ENCODE peak calls at places on chromosome 17, in nine cellular contexts. N, S, P, U, D, Q, B, C and O are unnamed samples.
A peak's percentile ranks its signal among the peaks of the same experiment; 100 is the strongest.

GRCh38 chr17:75020331-75021110 is 8.1 kb downstream of the MRPL58 start:
- DNase-seq in N (no peak), S (no peak), P (no peak), U (no peak), D (no peak), Q (no peak), B (no peak), C (no peak), O (no peak)

GRCh38 chr17:74199306-74200092 is 4.0 kb upstream of the RPL38 start:
- DNase-seq in N (peak; percentile 64), S (no peak), P (peak; percentile 38), U (peak; percentile 17), D (peak; percentile 76), Q (peak; percentile 72), B (peak; percentile 57), C (peak; percentile 57), O (peak; percentile 52)

GRCh38 chr17:61401280-61402072 is 1.8 kb downstream of the TBX2 start:
- DNase-seq in N (no peak), S (no peak), P (no peak), U (no peak), D (peak; percentile 41), Q (no peak), B (no peak), C (no peak), O (no peak)

GRCh38 chr17:37373530-37374159 is 2.1 kb upstream of the C17orf78 start:
- DNase-seq in N (peak; percentile 80), S (peak; percentile 67), P (peak; percentile 29), U (no peak), D (peak; percentile 91), Q (peak; percentile 63), B (peak; percentile 82), C (peak; percentile 53), O (peak; percentile 86)

GRCh38 chr17:59501690-59502089 is 63.7 kb upstream of the DHX40 start:
- DNase-seq in N (no peak), S (no peak), P (no peak), U (no peak), D (no peak), Q (no peak), B (no peak), C (no peak), O (no peak)

GRCh38 chr17:62652251-62653001 is 25.0 kb downstream of the MRC2 start:
- DNase-seq in N (no peak), S (peak; percentile 55), P (peak; percentile 28), U (no peak), D (peak; percentile 92), Q (peak; percentile 30), B (peak; percentile 65), C (no peak), O (peak; percentile 21)

GRCh38 chr17:80832266-80832676 is 159.4 kb upstream of the CHMP6 start:
- DNase-seq in N (no peak), S (peak; percentile 87), P (no peak), U (no peak), D (peak; percentile 80), Q (no peak), B (no peak), C (no peak), O (no peak)

GRCh38 chr17:28985950-28986713 is 19.7 kb downstream of the SEZ6 start:
- DNase-seq in N (no peak), S (peak; percentile 94), P (no peak), U (no peak), D (no peak), Q (no peak), B (no peak), C (no peak), O (no peak)

GRCh38 chr17:31598921-31599571 is 207.6 kb downstream of the RAB11FIP4 start:
- DNase-seq in N (no peak), S (peak; percentile 26), P (no peak), U (no peak), D (peak; percentile 62), Q (no peak), B (no peak), C (no peak), O (no peak)

GRCh38 chr17:74011963-74012362 is 191.5 kb upstream of the RPL38 start:
- DNase-seq in N (no peak), S (peak; percentile 96), P (no peak), U (no peak), D (no peak), Q (no peak), B (no peak), C (no peak), O (no peak)

GRCh38 chr17:81330884-81331245 is 35.8 kb upstream of the SLC38A10 start:
- DNase-seq in N (no peak), S (no peak), P (no peak), U (no peak), D (no peak), Q (no peak), B (no peak), C (no peak), O (no peak)

GRCh38 chr17:64546716-64547115 is 39.9 kb downstream of the CEP95 start:
- DNase-seq in N (no peak), S (no peak), P (no peak), U (no peak), D (no peak), Q (no peak), B (no peak), C (no peak), O (no peak)

GRCh38 chr17:80855968-80856862 is 135.4 kb upstream of the CHMP6 start:
- DNase-seq in N (no peak), S (no peak), P (peak; percentile 77), U (no peak), D (peak; percentile 96), Q (no peak), B (peak; percentile 99), C (peak; percentile 68), O (no peak)

GRCh38 chr17:45747907-45748306 is 36.2 kb upstream of the CRHR1 start:
- DNase-seq in N (no peak), S (no peak), P (no peak), U (no peak), D (no peak), Q (no peak), B (no peak), C (no peak), O (no peak)

GRCh38 chr17:731943-732787 is at the start of gene TLCD3A:
- DNase-seq in N (peak; percentile 33), S (peak; percentile 36), P (peak; percentile 30), U (peak; percentile 41), D (peak; percentile 89), Q (peak; percentile 61), B (peak; percentile 61), C (peak; percentile 44), O (peak; percentile 19)

GRCh38 chr17:34499576-34499975 is 79.8 kb upstream of the TMEM132E start:
- DNase-seq in N (peak; percentile 27), S (no peak), P (no peak), U (no peak), D (peak; percentile 46), Q (no peak), B (peak; percentile 41), C (no peak), O (peak; percentile 63)

GRCh38 chr17:794876-795275 is 12.7 kb downstream of the MRM3 start:
- DNase-seq in N (peak; percentile 27), S (peak; percentile 65), P (no peak), U (peak; percentile 70), D (peak; percentile 88), Q (peak; percentile 66), B (peak; percentile 40), C (peak; percentile 44), O (peak; percentile 42)

GRCh38 chr17:70521821-70522256 is 352.5 kb downstream of the KCNJ2 start:
- DNase-seq in N (no peak), S (peak; percentile 56), P (no peak), U (no peak), D (peak; percentile 74), Q (no peak), B (no peak), C (no peak), O (no peak)

GRCh38 chr17:4806420-4806769 is 557 bp upstream of the PLD2 start:
- DNase-seq in N (no peak), S (no peak), P (no peak), U (no peak), D (no peak), Q (no peak), B (no peak), C (no peak), O (no peak)

GRCh38 chr17:57578608-57578990 is 166.5 kb downstream of the CCDC182 start:
- DNase-seq in N (no peak), S (no peak), P (no peak), U (no peak), D (peak; percentile 46), Q (no peak), B (no peak), C (no peak), O (no peak)

GRCh38 chr17:76997981-76998531 is 129.9 kb downstream of the MGAT5B start:
- DNase-seq in N (peak; percentile 95), S (no peak), P (peak; percentile 25), U (no peak), D (peak; percentile 51), Q (peak; percentile 73), B (peak; percentile 96), C (peak; percentile 46), O (peak; percentile 83)

GRCh38 chr17:81245024-81245664 is 6.0 kb downstream of the NDUFAF8 start:
- DNase-seq in N (peak; percentile 33), S (no peak), P (no peak), U (no peak), D (peak; percentile 47), Q (no peak), B (peak; percentile 64), C (no peak), O (no peak)